ENCODE peak calls at places on chromosomes 16 and 17, in six cellular contexts. U is HCT116, X is HepG2, I is H1, Y is K562, O is GM12878. K is an unnamed sample.

GRCh38 chr17:54544239-54544638 is 356.4 kb upstream of the TOM1L1 start:
- DNase-seq in U (no peak), I (no peak), Y (no peak), X (no peak), O (no peak), K (peak)

GRCh38 chr17:13650096-13650675 is 48.5 kb upstream of the HS3ST3A1 start:
- DNase-seq in U (no peak), Y (no peak), O (no peak), X (no peak), I (no peak), K (no peak)

GRCh38 chr17:82690786-82691489 is 7.6 kb downstream of the RAB40B start:
- DNase-seq in I (no peak), O (no peak), U (no peak), Y (no peak), X (no peak), K (no peak)

GRCh38 chr17:44297975-44298374 is 10.4 kb upstream of the RUNDC3A start:
- DNase-seq in Y (no peak), U (no peak), I (no peak), O (no peak), X (no peak), K (no peak)

GRCh38 chr16:24758373-24758772 is 28.9 kb downstream of the TNRC6A start:
- DNase-seq in O (no peak), I (no peak), U (no peak), Y (no peak), X (no peak), K (no peak)

GRCh38 chr17:46009681-46010596 is 10.9 kb downstream of the STH start:
- DNase-seq in O (no peak), U (no peak), I (no peak), Y (no peak), X (no peak), K (no peak)

GRCh38 chr16:27248036-27248435 is 20.5 kb downstream of the NSMCE1 start:
- DNase-seq in U (no peak), Y (no peak), I (no peak), O (no peak), X (no peak), K (no peak)

GRCh38 chr17:10081571-10082169 is 116.7 kb downstream of the GAS7 start:
- DNase-seq in Y (no peak), X (no peak), U (no peak), I (no peak), O (no peak), K (no peak)

GRCh38 chr16:14449790-14450463 is 180.1 kb downstream of the PARN start:
- DNase-seq in U (no peak), I (no peak), O (no peak), X (no peak), Y (no peak), K (no peak)

DNA sequence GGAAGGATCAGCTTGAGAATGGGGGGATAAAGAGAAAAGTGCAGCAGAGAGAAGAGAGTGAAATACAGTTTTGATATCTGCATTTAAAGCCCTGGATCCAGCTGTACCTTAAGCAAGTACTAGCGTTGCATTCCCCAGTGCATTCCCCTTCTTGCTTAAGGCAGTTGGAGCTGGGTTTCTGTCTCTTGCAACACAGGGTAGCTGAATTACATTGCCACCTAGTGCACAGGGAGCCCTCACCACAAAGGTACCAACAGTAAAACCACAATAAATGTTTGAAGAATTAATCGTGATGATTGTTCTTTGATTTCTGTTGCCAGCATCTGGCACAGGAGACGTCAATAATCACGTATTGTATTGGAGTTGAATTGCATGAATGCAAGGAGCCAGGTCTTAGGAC is 588.7 kb downstream of the RBFOX1 start:
- DNase-seq in U (no peak), I (no peak), Y (no peak), O (no peak), X (no peak), K (peak)
- TF ChIP-seq ZNF274 in U (no peak), I (no peak), Y (no peak), O (no peak), X (no peak), K (no peak)

DNA sequence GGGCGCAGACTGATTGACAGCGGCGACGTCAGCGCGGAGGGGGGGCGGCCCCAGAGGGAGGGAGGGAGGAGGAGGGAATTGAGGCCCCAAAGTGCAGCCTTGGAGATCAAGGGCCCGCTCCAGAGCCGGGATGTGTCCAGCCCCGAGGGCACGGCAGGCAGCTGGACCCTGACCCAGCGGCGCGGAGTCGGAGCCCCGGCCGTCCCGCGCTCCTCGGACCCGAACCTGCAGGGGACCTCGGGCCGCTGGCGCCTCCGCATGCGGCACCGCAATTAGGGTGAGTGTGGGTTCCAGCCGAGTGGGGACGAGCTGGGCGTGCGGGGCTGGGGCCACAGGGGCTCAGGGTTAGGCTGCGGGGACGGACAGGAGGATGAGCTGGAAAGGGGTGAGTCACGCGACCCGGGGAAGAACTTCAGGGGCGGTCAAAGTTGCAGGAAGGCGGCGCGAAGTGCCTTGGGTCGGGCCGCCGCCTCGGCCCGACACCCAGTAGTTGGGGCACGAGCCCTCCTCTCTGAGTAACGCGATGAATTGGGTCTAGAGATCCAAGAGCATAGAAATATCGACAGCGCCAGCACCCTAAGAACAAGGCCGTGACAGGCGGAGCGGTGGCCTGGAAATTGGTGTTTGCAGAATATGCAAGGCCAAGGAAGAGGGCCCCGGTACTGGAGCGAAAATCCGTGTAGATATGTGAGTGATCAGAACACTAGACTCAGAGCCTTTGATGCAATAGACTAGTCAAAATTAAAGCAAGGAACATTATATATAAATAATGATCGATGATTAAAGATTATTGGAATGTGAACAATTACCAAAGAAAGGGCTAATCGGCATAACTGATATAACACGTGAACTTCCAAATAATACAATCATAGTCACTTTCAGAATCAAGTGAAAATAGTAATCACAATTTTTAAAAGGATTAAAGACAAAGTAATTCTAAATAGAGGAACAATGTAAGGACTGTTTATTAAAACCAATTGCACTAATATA is at the start of gene TBX4:
- DNase-seq in I (no peak), O (no peak), U (no peak), Y (no peak), X (no peak), K (no peak)
- H3K9ac ChIP-seq in I (no peak), O (no peak), U (no peak), Y (no peak), X (no peak), K (peak)

GRCh38 chr17:66978514-66979061 is 14.1 kb downstream of the CACNG4 start:
- DNase-seq in X (no peak), Y (no peak), U (no peak), O (no peak), I (no peak), K (no peak)
- TF ChIP-seq ZNF274 in X (no peak), Y (no peak), U (no peak), O (no peak), I (no peak), K (no peak)

DNA sequence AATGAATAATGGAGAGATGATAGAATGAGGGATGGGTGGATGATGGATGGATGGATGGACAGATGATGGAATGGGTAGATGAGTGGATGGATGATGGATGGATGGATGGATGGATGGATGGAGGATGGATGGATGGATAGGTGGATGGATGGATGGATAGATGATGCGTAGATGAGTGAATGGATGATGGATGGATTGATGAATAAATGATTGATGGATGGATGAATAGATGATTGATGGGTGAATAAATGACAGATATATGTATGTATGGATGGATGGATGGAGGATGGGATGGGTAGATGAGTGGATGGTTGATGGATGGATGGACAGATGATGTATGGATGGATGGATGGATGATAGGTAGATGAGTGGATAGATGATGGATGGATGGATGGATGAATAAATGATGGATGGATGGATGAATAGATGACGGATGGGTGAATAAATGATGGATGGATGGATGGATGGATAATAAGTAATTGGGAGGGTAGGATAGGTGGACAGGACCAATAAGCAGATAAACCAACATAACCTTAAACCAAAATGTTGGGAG is 7.9 kb downstream of the TRPV3 start:
- DNase-seq in Y (no peak), I (no peak), X (no peak), O (no peak), U (no peak), K (no peak)
- H3K9ac ChIP-seq in Y (no peak), I (no peak), X (no peak), O (no peak), U (no peak), K (no peak)

GRCh38 chr17:6269474-6269873 is 165.4 kb downstream of the AIPL1 start:
- DNase-seq in X (no peak), Y (peak), O (no peak), I (peak), U (peak), K (no peak)
- TF ChIP-seq ZNF274 in X (no peak), Y (no peak), O (no peak), I (no peak), U (no peak), K (no peak)

K was measured in NT2/D1.